ENCODE peak calls at places on chromosomes 2 and 18, in four cellular contexts. Q, O, E and W are unnamed samples.

GRCh38 chr2:3626118-3626816 is 31.4 kb downstream of the COLEC11 start:
- DNase-seq in Q (no peak), O (peak; percentile 74), E (no peak), W (no peak)

GRCh38 chr2:199136241-199136640 is 321.5 kb downstream of the SATB2 start:
- DNase-seq in Q (no peak), O (peak; percentile 60), E (no peak), W (no peak)

GRCh38 chr18:61435064-61435652 is 101.9 kb downstream of the CDH20 start:
- DNase-seq in Q (peak; percentile 22), O (peak; percentile 10), E (no peak), W (no peak)

GRCh38 chr2:60410458-60411146 is 142.9 kb downstream of the BCL11A start:
- DNase-seq in Q (no peak), O (no peak), E (no peak), W (no peak)

GRCh38 chr2:54666131-54666637 is 57.3 kb upstream of the EML6 start:
- DNase-seq in Q (no peak), O (peak; percentile 81), E (peak; percentile 80), W (no peak)

GRCh38 chr2:241842620-241843211 is 16.0 kb downstream of the PDCD1 start:
- DNase-seq in Q (peak; percentile 65), O (no peak), E (peak; percentile 59), W (no peak)

GRCh38 chr2:62794791-62795190 is 89.3 kb downstream of the EHBP1 start:
- DNase-seq in Q (no peak), O (peak; percentile 35), E (no peak), W (no peak)

GRCh38 chr18:27661320-27662049 is 476.4 kb upstream of the CHST9 start:
- DNase-seq in Q (no peak), O (no peak), E (no peak), W (no peak)

GRCh38 chr2:241410739-241411176 is 54.7 kb downstream of the FARP2 start:
- DNase-seq in Q (no peak), O (peak; percentile 87), E (no peak), W (no peak)

GRCh38 chr2:196276421-196276820 is 105.0 kb upstream of the STK17B start:
- DNase-seq in Q (no peak), O (no peak), E (no peak), W (no peak)

GRCh38 chr18:22040527-22040926 is 128.9 kb upstream of the GATA6 start:
- DNase-seq in Q (no peak), O (no peak), E (no peak), W (no peak)

GRCh38 chr18:40355701-40356100 is 1599.3 kb upstream of the PIK3C3 start:
- DNase-seq in Q (no peak), O (peak; percentile 64), E (no peak), W (no peak)

GRCh38 chr2:236659758-236660150 is 90.1 kb downstream of the ACKR3 start:
- DNase-seq in Q (no peak), O (peak; percentile 34), E (peak; percentile 11), W (peak; percentile 41)

GRCh38 chr18:79011300-79011870 is 31.8 kb downstream of the SALL3 start:
- DNase-seq in Q (no peak), O (no peak), E (no peak), W (no peak)

GRCh38 chr2:8923173-8923572 is 80.3 kb downstream of the MBOAT2 start:
- DNase-seq in Q (no peak), O (no peak), E (no peak), W (no peak)

GRCh38 chr2:172460780-172461201 is 33.4 kb downstream of the ITGA6 start:
- DNase-seq in Q (no peak), O (peak; percentile 75), E (no peak), W (no peak)

GRCh38 chr2:138155304-138155703 is 191.0 kb downstream of the HNMT start:
- DNase-seq in Q (no peak), O (no peak), E (no peak), W (no peak)

GRCh38 chr2:195118276-195118675 is 538.8 kb upstream of the SLC39A10 start:
- DNase-seq in Q (no peak), O (no peak), E (no peak), W (no peak)

GRCh38 chr2:10732924-10733583 is 11.6 kb downstream of the ATP6V1C2 start:
- DNase-seq in Q (no peak), O (no peak), E (no peak), W (no peak)
- H3K4me3 ChIP-seq in Q (no peak overlapping the region), O (no peak overlapping the region), E (no peak overlapping the region), W (no peak overlapping the region)

DNA sequence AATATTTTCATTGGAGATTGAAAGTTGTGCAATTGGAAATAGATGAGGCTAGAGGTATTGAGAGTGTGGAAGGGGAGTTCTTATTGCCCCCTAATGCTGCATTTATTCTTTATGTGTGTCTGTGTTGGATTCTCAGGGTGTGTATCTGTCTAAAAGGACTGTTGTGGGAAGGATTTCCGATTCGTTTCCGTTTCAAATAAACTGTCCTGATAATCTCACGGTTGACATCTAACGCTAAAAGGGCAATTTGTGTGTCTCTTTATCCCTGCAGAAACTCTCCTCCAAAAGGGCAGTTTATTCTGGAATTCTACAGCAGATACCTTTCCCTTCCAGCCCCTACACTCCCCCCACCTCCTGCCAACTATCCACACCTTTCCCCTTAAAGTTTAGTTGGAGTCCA is 923 bp downstream of the SETBP1 start:
- DNase-seq in Q (no peak), O (no peak), E (no peak), W (no peak)
- H3K4me3 ChIP-seq in Q (peak overlapping the region; percentile 67), O (no peak overlapping the region), E (no peak overlapping the region), W (peak overlapping the region; percentile 79)

GRCh38 chr2:230896346-230897115 is 28.5 kb downstream of the GPR55 start:
- DNase-seq in Q (no peak), O (no peak), E (no peak), W (no peak)
- H3K4me3 ChIP-seq in Q (no peak overlapping the region), O (no peak overlapping the region), E (no peak overlapping the region), W (no peak overlapping the region)

GRCh38 chr2:19351914-19352697 is 6.3 kb downstream of the OSR1 start:
- DNase-seq in Q (no peak), O (no peak), E (no peak), W (no peak)
- H3K4me3 ChIP-seq in Q (no peak overlapping the region), O (no peak overlapping the region), E (no peak overlapping the region), W (peak overlapping the region; percentile 95)

GRCh38 chr2:104872866-104873688 is 19.2 kb downstream of the POU3F3 start:
- DNase-seq in Q (peak; percentile 73), O (peak; percentile 37), E (peak; percentile 52), W (no peak)

GRCh38 chr2:104873689-104874054 is 19.8 kb downstream of the POU3F3 start:
- DNase-seq in Q (no peak), O (no peak), E (no peak), W (no peak)

GRCh38 chr2:104870249-104870816 is 16.4 kb downstream of the POU3F3 start:
- DNase-seq in Q (no peak), O (no peak), E (no peak), W (no peak)

GRCh38 chr2:104872034-104872865 is 18.3 kb downstream of the POU3F3 start:
- DNase-seq in Q (no peak), O (no peak), E (no peak), W (no peak)

GRCh38 chr2:104871566-104872033 is 17.7 kb downstream of the POU3F3 start:
- DNase-seq in Q (no peak), O (no peak), E (no peak), W (no peak)
- H3K4me3 ChIP-seq in Q (no peak overlapping the region), O (no peak overlapping the region), E (no peak overlapping the region), W (no peak overlapping the region)

DNA sequence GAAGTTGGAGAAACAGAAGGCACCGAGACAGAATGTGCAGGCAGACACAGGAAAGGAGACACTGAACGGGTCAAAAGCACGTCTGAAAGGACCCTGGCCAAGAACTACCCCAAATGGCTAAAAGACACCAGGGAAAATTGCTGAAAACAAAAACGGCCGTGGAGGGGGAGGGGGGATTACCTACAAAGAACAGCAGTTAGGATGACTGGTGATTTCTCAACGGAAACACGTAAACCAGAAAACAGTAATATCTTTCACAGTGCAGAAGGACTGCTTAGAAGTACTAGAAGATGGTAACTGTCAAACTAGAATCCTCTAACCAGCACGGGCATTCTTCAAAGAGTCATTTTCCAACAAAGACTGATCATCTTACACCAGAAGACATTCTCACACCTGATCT is 142.6 kb downstream of the HDAC4 start:
- DNase-seq in Q (no peak), O (no peak), E (no peak), W (no peak)
- H3K4me3 ChIP-seq in Q (no peak overlapping the region), O (no peak overlapping the region), E (no peak overlapping the region), W (no peak overlapping the region)

DNA sequence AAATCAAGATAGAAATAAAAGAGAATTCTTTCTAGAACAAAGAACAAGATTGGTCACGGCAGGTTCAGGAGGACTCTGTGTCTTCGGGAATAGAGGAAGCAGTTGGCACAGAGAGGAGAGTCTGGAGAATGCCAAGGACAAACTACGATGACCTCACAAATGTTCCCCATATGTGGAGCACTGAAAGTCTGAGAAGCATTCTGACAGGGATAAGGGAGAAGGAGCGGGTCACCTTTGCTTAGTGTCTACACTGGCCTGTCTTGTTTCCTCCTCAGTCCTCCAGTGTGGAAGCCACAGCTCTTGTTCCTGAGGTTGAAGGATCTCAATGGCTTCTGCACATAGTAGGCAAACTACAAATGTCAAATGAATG is 338.8 kb downstream of the MYCN start:
- DNase-seq in Q (no peak), O (no peak), E (no peak), W (no peak)
- H3K4me3 ChIP-seq in Q (no peak overlapping the region), O (no peak overlapping the region), E (no peak overlapping the region), W (no peak overlapping the region)

DNA sequence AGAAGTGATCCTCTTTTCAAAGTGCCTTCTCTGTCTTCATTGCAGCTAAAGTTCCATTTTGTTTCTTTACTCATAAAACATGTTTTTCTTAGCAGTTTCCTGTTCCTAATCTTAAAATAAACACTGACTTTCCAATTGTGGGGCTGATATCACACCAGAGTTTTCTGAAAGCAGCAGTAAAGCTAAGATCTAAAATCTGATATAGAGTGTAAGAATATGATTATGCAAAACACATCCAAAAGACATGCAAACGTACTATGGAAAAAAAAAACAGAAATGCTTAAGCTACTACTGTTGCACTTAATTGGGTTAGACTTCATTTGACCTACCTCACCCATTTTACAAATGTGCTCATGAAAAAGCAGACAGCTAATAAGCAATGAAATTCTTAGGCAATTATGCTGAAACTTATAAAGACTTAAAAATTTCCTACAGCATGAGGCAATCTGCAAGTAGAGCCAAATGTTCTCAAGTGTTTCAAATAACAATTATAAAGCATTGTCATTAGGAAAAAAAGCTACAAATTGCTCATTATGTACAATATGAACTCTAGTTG is 10.5 kb downstream of the CYTIP start:
- DNase-seq in Q (no peak), O (no peak), E (no peak), W (no peak)
- H3K4me3 ChIP-seq in Q (peak overlapping the region; percentile 99), O (no peak overlapping the region), E (no peak overlapping the region), W (peak overlapping the region; percentile 11)

DNA sequence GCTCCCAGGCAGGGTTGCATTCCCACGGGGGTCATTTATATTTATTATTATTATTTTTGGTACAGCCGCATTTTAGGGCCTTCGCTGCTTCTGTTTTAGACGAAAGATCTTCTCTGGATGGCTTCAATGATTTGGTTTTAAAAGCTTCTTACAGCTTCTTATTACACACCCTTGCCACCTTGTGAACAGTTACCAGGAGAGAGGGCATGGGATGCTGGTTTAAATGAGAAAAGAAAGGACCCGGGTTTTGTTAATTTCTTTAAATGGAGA is 1.7 kb downstream of the SH3RF3 start:
- DNase-seq in Q (no peak), O (no peak), E (no peak), W (no peak)
- H3K4me3 ChIP-seq in Q (peak overlapping the region; percentile 8), O (peak overlapping the region; percentile 58), E (no peak overlapping the region), W (peak overlapping the region; percentile 92)

GRCh38 chr2:234438322-234438977 is 58.4 kb downstream of the ARL4C start:
- DNase-seq in Q (peak; percentile 44), O (no peak), E (no peak), W (no peak)

GRCh38 chr2:234433201-234433600 is 63.7 kb downstream of the ARL4C start:
- DNase-seq in Q (no peak), O (no peak), E (no peak), W (no peak)

GRCh38 chr2:234436482-234436837 is 60.4 kb downstream of the ARL4C start:
- DNase-seq in Q (no peak), O (no peak), E (no peak), W (no peak)

GRCh38 chr2:234437642-234438321 is 59.1 kb downstream of the ARL4C start:
- DNase-seq in Q (no peak), O (no peak), E (no peak), W (no peak)

GRCh38 chr2:234435836-234436481 is 60.9 kb downstream of the ARL4C start:
- DNase-seq in Q (no peak), O (no peak), E (no peak), W (no peak)
- H3K4me3 ChIP-seq in Q (no peak overlapping the region), O (no peak overlapping the region), E (no peak overlapping the region), W (no peak overlapping the region)